ENCODE peak calls at places on chromosomes 7 and 10, in eight cellular contexts. One of them, this sample, is unnamed.

GRCh38 chr7:38424750-38425463 is 151.5 kb upstream of the TARP start:
- DNase-seq in Peyer's patch: no peak
- DNase-seq in NCI-H146: no peak
- DNase-seq in HL-60: no peak
- DNase-seq in WERI-Rb-1: no peak
- DNase-seq in activated naive CD4-positive, alpha-beta T cell treated with Interleukin-2 at 50 U/mL for 16 hours: no peak
- DNase-seq in endothelial cell: no peak
- DNase-seq in heart right ventricle: no peak
- DNase-seq in this sample: no peak

GRCh38 chr7:44477063-44477830 is 13.2 kb downstream of the NUDCD3 start:
- DNase-seq in heart right ventricle: peak; percentile 34
- DNase-seq in activated naive CD4-positive, alpha-beta T cell treated with Interleukin-2 at 50 U/mL for 16 hours: peak; percentile 65
- DNase-seq in endothelial cell: peak; percentile 76
- DNase-seq in HL-60: peak; percentile 49
- DNase-seq in NCI-H146: peak; percentile 34
- DNase-seq in Peyer's patch: peak; percentile 73
- DNase-seq in WERI-Rb-1: peak; percentile 53
- DNase-seq in this sample: peak; percentile 58

GRCh38 chr10:29106287-29106686 is 182.6 kb upstream of the LYZL1 start:
- DNase-seq in heart right ventricle: no peak
- DNase-seq in endothelial cell: no peak
- DNase-seq in WERI-Rb-1: no peak
- DNase-seq in HL-60: no peak
- DNase-seq in NCI-H146: no peak
- DNase-seq in Peyer's patch: no peak
- DNase-seq in activated naive CD4-positive, alpha-beta T cell treated with Interleukin-2 at 50 U/mL for 16 hours: no peak
- DNase-seq in this sample: no peak

GRCh38 chr10:62805139-62806092 is 896 bp downstream of the ADO start:
- DNase-seq in activated naive CD4-positive, alpha-beta T cell treated with Interleukin-2 at 50 U/mL for 16 hours: peak; percentile 19
- DNase-seq in WERI-Rb-1: peak; percentile 42
- DNase-seq in endothelial cell: peak; percentile 52
- DNase-seq in HL-60: no peak
- DNase-seq in Peyer's patch: peak; percentile 74
- DNase-seq in heart right ventricle: peak; percentile 17
- DNase-seq in NCI-H146: peak; percentile 71
- DNase-seq in this sample: peak; percentile 29

GRCh38 chr10:27108165-27108564 is 7.9 kb upstream of the ANKRD26 start:
- DNase-seq in endothelial cell: no peak
- DNase-seq in HL-60: no peak
- DNase-seq in heart right ventricle: no peak
- DNase-seq in activated naive CD4-positive, alpha-beta T cell treated with Interleukin-2 at 50 U/mL for 16 hours: no peak
- DNase-seq in WERI-Rb-1: no peak
- DNase-seq in NCI-H146: no peak
- DNase-seq in Peyer's patch: no peak
- DNase-seq in this sample: no peak

GRCh38 chr10:97185326-97186058 is at the start of gene SLIT1:
- DNase-seq in WERI-Rb-1: peak; percentile 65
- DNase-seq in activated naive CD4-positive, alpha-beta T cell treated with Interleukin-2 at 50 U/mL for 16 hours: no peak
- DNase-seq in Peyer's patch: no peak
- DNase-seq in HL-60: no peak
- DNase-seq in heart right ventricle: no peak
- DNase-seq in endothelial cell: peak; percentile 28
- DNase-seq in NCI-H146: peak; percentile 73
- DNase-seq in this sample: peak; percentile 12

GRCh38 chr10:73781879-73782748 is at the start of gene CHCHD1:
- DNase-seq in HL-60: peak; percentile 87
- DNase-seq in heart right ventricle: peak; percentile 93
- DNase-seq in WERI-Rb-1: peak; percentile 94
- DNase-seq in Peyer's patch: peak; percentile 96
- DNase-seq in endothelial cell: peak; percentile 87
- DNase-seq in NCI-H146: peak; percentile 88
- DNase-seq in activated naive CD4-positive, alpha-beta T cell treated with Interleukin-2 at 50 U/mL for 16 hours: peak; percentile 94
- DNase-seq in this sample: peak; percentile 94

GRCh38 chr10:57102234-57102633 is 741.2 kb upstream of the ZWINT start:
- DNase-seq in heart right ventricle: no peak
- DNase-seq in activated naive CD4-positive, alpha-beta T cell treated with Interleukin-2 at 50 U/mL for 16 hours: no peak
- DNase-seq in Peyer's patch: no peak
- DNase-seq in HL-60: no peak
- DNase-seq in endothelial cell: no peak
- DNase-seq in WERI-Rb-1: no peak
- DNase-seq in NCI-H146: no peak
- DNase-seq in this sample: no peak

GRCh38 chr7:36129048-36129534 is 24.0 kb upstream of the EEPD1 start:
- DNase-seq in WERI-Rb-1: no peak
- DNase-seq in NCI-H146: peak; percentile 77
- DNase-seq in heart right ventricle: peak; percentile 23
- DNase-seq in activated naive CD4-positive, alpha-beta T cell treated with Interleukin-2 at 50 U/mL for 16 hours: no peak
- DNase-seq in HL-60: no peak
- DNase-seq in endothelial cell: no peak
- DNase-seq in Peyer's patch: peak; percentile 63
- DNase-seq in this sample: no peak

GRCh38 chr7:32427769-32428291 is 62.4 kb downstream of the LSM5 start:
- DNase-seq in WERI-Rb-1: peak; percentile 77
- DNase-seq in heart right ventricle: peak; percentile 77
- DNase-seq in Peyer's patch: peak; percentile 46
- DNase-seq in endothelial cell: peak; percentile 96
- DNase-seq in NCI-H146: no peak
- DNase-seq in activated naive CD4-positive, alpha-beta T cell treated with Interleukin-2 at 50 U/mL for 16 hours: peak; percentile 50
- DNase-seq in HL-60: peak; percentile 20
- DNase-seq in this sample: peak; percentile 77

GRCh38 chr7:44194069-44194468 is 4.8 kb upstream of the GCK start:
- DNase-seq in WERI-Rb-1: no peak
- DNase-seq in Peyer's patch: no peak
- DNase-seq in endothelial cell: no peak
- DNase-seq in heart right ventricle: no peak
- DNase-seq in activated naive CD4-positive, alpha-beta T cell treated with Interleukin-2 at 50 U/mL for 16 hours: peak; percentile 54
- DNase-seq in HL-60: peak; percentile 21
- DNase-seq in NCI-H146: no peak
- DNase-seq in this sample: peak; percentile 56